ENCODE peak calls at places on chromosome 22, in four cellular contexts. One of them, this sample, is unnamed.

GRCh38 chr22:48367731-48368130 is 1459.9 kb downstream of the BRD1 start:
- DNase-seq in A549: no peak
- DNase-seq in HepG2: no peak
- DNase-seq in NB4: no peak
- DNase-seq in this sample: no peak

GRCh38 chr22:23402275-23403151 is 177.6 kb downstream of the IGLL1 start:
- DNase-seq in A549: peak
- DNase-seq in HepG2: peak
- DNase-seq in NB4: peak
- DNase-seq in this sample: no peak

GRCh38 chr22:23063539-23064380 is 6.6 kb upstream of the GNAZ start:
- DNase-seq in A549: no peak
- DNase-seq in HepG2: no peak
- DNase-seq in NB4: no peak
- DNase-seq in this sample: no peak

GRCh38 chr22:26903030-26903856 is 245.9 kb downstream of the MIAT start:
- DNase-seq in A549: no peak
- DNase-seq in HepG2: no peak
- DNase-seq in NB4: no peak
- DNase-seq in this sample: no peak

GRCh38 chr22:32818446-32819115 is 17.1 kb downstream of the TIMP3 start:
- DNase-seq in A549: no peak
- DNase-seq in HepG2: no peak
- DNase-seq in NB4: no peak
- DNase-seq in this sample: no peak

GRCh38 chr22:25644122-25644521 is 79.6 kb downstream of the GRK3 start:
- DNase-seq in A549: no peak
- DNase-seq in HepG2: no peak
- DNase-seq in NB4: no peak
- DNase-seq in this sample: no peak

GRCh38 chr22:25362215-25362882 is 142.9 kb downstream of the CRYBB2 start:
- DNase-seq in A549: peak
- DNase-seq in HepG2: peak
- DNase-seq in NB4: peak
- DNase-seq in this sample: no peak

GRCh38 chr22:40399661-40400060 is 29.3 kb downstream of the SGSM3 start:
- DNase-seq in A549: no peak
- DNase-seq in HepG2: no peak
- DNase-seq in NB4: no peak
- DNase-seq in this sample: no peak

GRCh38 chr22:31612891-31613285 is 49.1 kb downstream of the PISD start:
- DNase-seq in A549: no peak
- DNase-seq in HepG2: no peak
- DNase-seq in NB4: no peak
- DNase-seq in this sample: no peak

GRCh38 chr22:17314472-17314871 is 54.8 kb upstream of the CECR2 start:
- DNase-seq in A549: no peak
- DNase-seq in HepG2: no peak
- DNase-seq in NB4: no peak
- DNase-seq in this sample: no peak

GRCh38 chr22:35664955-35665577 is 16.8 kb downstream of the APOL6 start:
- DNase-seq in A549: no peak
- DNase-seq in HepG2: no peak
- DNase-seq in NB4: no peak
- DNase-seq in this sample: no peak

GRCh38 chr22:22418163-22418549 is 90.4 kb downstream of the ZNF280B start:
- DNase-seq in A549: no peak
- DNase-seq in HepG2: no peak
- DNase-seq in NB4: no peak
- DNase-seq in this sample: no peak

DNA sequence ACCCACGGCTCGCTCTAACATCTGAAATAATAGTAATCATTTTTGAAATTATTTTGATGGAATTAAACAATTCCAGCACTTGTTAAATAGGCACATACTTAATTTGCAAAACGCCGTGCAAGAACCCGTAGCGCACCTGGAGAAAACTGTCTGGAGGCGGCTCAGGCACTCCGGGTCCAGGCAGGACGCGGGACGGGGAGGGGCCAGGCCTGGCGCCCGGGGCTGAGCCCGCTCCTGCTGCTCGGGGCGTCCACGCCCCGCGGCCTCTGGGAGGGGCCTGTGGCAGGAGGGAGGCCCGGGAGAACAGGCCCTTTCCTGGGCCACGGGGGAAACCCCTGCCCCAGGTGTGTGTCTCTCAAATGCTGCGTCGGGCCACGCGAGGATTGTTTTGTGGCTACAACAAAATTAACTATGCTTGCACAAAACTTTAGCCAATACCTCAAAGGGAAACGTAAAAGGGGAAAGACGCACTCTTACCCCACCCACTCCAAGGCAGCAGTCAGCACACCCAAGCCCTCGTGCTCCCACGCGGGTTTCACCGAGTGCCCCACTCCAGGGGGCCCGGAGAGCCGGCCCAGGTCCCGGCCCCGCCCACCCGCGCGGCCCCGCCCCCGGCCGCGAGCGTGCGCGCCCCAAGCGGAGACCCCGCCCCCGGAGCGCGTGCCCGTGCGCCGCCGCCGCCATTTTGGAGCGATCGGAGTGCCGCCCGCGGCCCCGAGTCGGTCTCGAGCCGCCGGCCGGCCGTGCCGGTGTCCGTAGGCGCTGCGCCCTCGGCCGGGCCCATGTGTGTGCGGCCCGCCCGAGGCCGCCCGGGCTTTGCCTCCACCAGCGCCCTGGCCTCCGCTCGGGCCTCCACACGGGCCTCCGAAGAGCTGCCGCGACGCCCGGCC is at the start of gene PPP6R2:
- DNase-seq in A549: peak
- DNase-seq in HepG2: peak
- DNase-seq in NB4: peak
- DNase-seq in this sample: no peak
- TF ChIP-seq MYC in A549: no peak
- TF ChIP-seq MYC in HepG2: peak
- TF ChIP-seq MYC in NB4: no peak
- TF ChIP-seq MYC in this sample: no peak

GRCh38 chr22:43828711-43829447 is 16.8 kb upstream of the EFCAB6 start:
- DNase-seq in A549: peak
- DNase-seq in HepG2: no peak
- DNase-seq in NB4: peak
- DNase-seq in this sample: no peak
- TF ChIP-seq MYC in A549: no peak
- TF ChIP-seq MYC in HepG2: no peak
- TF ChIP-seq MYC in NB4: no peak
- TF ChIP-seq MYC in this sample: no peak

DNA sequence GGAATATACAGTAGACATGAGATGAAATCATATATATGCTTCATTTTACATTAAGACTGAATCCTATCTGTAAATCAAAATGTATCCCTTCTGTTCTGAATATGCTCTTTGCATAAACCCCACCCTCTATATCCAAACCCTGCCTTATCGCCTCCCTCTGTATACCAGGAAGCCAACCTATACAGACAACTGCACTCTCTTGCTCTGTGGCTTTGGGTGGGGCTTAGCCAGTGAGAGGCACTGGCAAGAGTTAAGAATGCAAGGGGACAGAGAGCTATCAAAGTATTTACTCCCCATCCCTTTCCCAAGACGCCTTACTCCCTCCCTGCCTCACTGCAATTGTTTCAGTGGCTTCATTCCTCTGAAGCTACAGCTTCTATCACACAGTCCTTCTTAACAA is 309.8 kb downstream of the TTC28 start:
- DNase-seq in A549: no peak
- DNase-seq in HepG2: no peak
- DNase-seq in NB4: no peak
- DNase-seq in this sample: no peak
- TF ChIP-seq MYC in A549: no peak
- TF ChIP-seq MYC in HepG2: no peak
- TF ChIP-seq MYC in NB4: no peak
- TF ChIP-seq MYC in this sample: no peak

GRCh38 chr22:46356496-46357185 is 21.1 kb downstream of the TRMU start:
- DNase-seq in A549: no peak
- DNase-seq in HepG2: no peak
- DNase-seq in NB4: no peak
- DNase-seq in this sample: no peak

GRCh38 chr22:46355996-46356471 is 20.5 kb downstream of the TRMU start:
- DNase-seq in A549: no peak
- DNase-seq in HepG2: no peak
- DNase-seq in NB4: no peak
- DNase-seq in this sample: no peak

GRCh38 chr22:46357711-46358505 is 22.4 kb downstream of the TRMU start:
- DNase-seq in A549: no peak
- DNase-seq in HepG2: no peak
- DNase-seq in NB4: no peak
- DNase-seq in this sample: no peak

GRCh38 chr22:46358766-46359165 is 23.3 kb downstream of the TRMU start:
- DNase-seq in A549: no peak
- DNase-seq in HepG2: no peak
- DNase-seq in NB4: no peak
- DNase-seq in this sample: no peak

DNA sequence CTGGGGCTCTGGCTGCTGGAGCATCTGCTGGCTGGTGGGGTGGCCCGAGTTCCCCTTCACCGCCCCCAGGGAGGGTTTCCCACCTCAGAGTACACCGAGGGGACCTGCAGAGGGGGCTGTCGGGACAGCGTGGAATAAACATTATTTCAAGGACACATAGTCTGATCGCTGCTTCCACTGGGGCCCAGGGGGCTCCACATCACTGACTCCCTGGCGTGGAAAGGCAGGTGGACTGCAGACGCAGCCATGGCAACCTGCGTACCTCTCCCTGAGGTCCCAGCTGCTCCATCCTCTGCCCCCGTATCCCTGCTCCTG is 21.6 kb downstream of the TRMU start:
- DNase-seq in A549: no peak
- DNase-seq in HepG2: no peak
- DNase-seq in NB4: no peak
- DNase-seq in this sample: no peak
- TF ChIP-seq MYC in A549: no peak
- TF ChIP-seq MYC in HepG2: no peak
- TF ChIP-seq MYC in NB4: no peak
- TF ChIP-seq MYC in this sample: no peak

GRCh38 chr22:20015187-20015625 is 1.4 kb downstream of the ARVCF start:
- DNase-seq in A549: no peak
- DNase-seq in HepG2: no peak
- DNase-seq in NB4: no peak
- DNase-seq in this sample: no peak
- TF ChIP-seq MYC in A549: no peak
- TF ChIP-seq MYC in HepG2: no peak
- TF ChIP-seq MYC in NB4: no peak
- TF ChIP-seq MYC in this sample: no peak